ENCODE peak calls at places on chromosomes 2 and 18, in ten cellular contexts. One of them, this sample, is unnamed.
A peak's percentile ranks its signal among the peaks of the same experiment; 100 is the strongest.

GRCh38 chr2:54275541-54275940 is 19.5 kb upstream of the TSPYL6 start:
- DNase-seq in sciatic nerve: no peak
- DNase-seq in NCI-H1436 treated with DMSO at 0.1 percent for 48 hours: no peak
- DNase-seq in aorta: no peak
- DNase-seq in psoas muscle: no peak
- DNase-seq in HFFc6: no peak
- DNase-seq in progenitor cell of endocrine pancreas: no peak
- DNase-seq in stimulated activated CD4-positive, alpha-beta T cell treated with anti-CD3 and anti-CD28 coated beads, Interleukin-2, amount 100 ng/mL, for 24 hours: no peak
- DNase-seq in stimulated activated CD8-positive, alpha-beta memory T cell treated with anti-CD3 and anti-CD28 coated beads, Interleukin-7, amount 100 ng/mL, for 1 hour: no peak
- DNase-seq in T1000: no peak
- DNase-seq in this sample: no peak

GRCh38 chr2:129929321-129930290 is 49.9 kb upstream of the RAB6C start:
- DNase-seq in sciatic nerve: no peak
- DNase-seq in NCI-H1436 treated with DMSO at 0.1 percent for 48 hours: no peak
- DNase-seq in aorta: no peak
- DNase-seq in psoas muscle: peak; percentile 56
- DNase-seq in HFFc6: peak; percentile 87
- DNase-seq in progenitor cell of endocrine pancreas: no peak
- DNase-seq in stimulated activated CD4-positive, alpha-beta T cell treated with anti-CD3 and anti-CD28 coated beads, Interleukin-2, amount 100 ng/mL, for 24 hours: no peak
- DNase-seq in stimulated activated CD8-positive, alpha-beta memory T cell treated with anti-CD3 and anti-CD28 coated beads, Interleukin-7, amount 100 ng/mL, for 1 hour: no peak
- DNase-seq in T1000: no peak
- DNase-seq in this sample: no peak

GRCh38 chr2:39378968-39379367 is 58.1 kb downstream of the MAP4K3 start:
- DNase-seq in sciatic nerve: no peak
- DNase-seq in NCI-H1436 treated with DMSO at 0.1 percent for 48 hours: no peak
- DNase-seq in aorta: no peak
- DNase-seq in psoas muscle: no peak
- DNase-seq in HFFc6: peak; percentile 18
- DNase-seq in progenitor cell of endocrine pancreas: no peak
- DNase-seq in stimulated activated CD4-positive, alpha-beta T cell treated with anti-CD3 and anti-CD28 coated beads, Interleukin-2, amount 100 ng/mL, for 24 hours: no peak
- DNase-seq in stimulated activated CD8-positive, alpha-beta memory T cell treated with anti-CD3 and anti-CD28 coated beads, Interleukin-7, amount 100 ng/mL, for 1 hour: no peak
- DNase-seq in T1000: no peak
- DNase-seq in this sample: no peak

GRCh38 chr18:58748899-58749595 is 77.8 kb downstream of the MALT1 start:
- DNase-seq in sciatic nerve: no peak
- DNase-seq in NCI-H1436 treated with DMSO at 0.1 percent for 48 hours: no peak
- DNase-seq in aorta: no peak
- DNase-seq in psoas muscle: no peak
- DNase-seq in HFFc6: no peak
- DNase-seq in progenitor cell of endocrine pancreas: no peak
- DNase-seq in stimulated activated CD4-positive, alpha-beta T cell treated with anti-CD3 and anti-CD28 coated beads, Interleukin-2, amount 100 ng/mL, for 24 hours: no peak
- DNase-seq in stimulated activated CD8-positive, alpha-beta memory T cell treated with anti-CD3 and anti-CD28 coated beads, Interleukin-7, amount 100 ng/mL, for 1 hour: no peak
- DNase-seq in T1000: no peak
- DNase-seq in this sample: no peak

GRCh38 chr2:173657996-173658717 is 303.5 kb downstream of the CDCA7 start:
- DNase-seq in sciatic nerve: no peak
- DNase-seq in NCI-H1436 treated with DMSO at 0.1 percent for 48 hours: no peak
- DNase-seq in aorta: no peak
- DNase-seq in psoas muscle: peak; percentile 18
- DNase-seq in HFFc6: peak; percentile 89
- DNase-seq in progenitor cell of endocrine pancreas: no peak
- DNase-seq in stimulated activated CD4-positive, alpha-beta T cell treated with anti-CD3 and anti-CD28 coated beads, Interleukin-2, amount 100 ng/mL, for 24 hours: no peak
- DNase-seq in stimulated activated CD8-positive, alpha-beta memory T cell treated with anti-CD3 and anti-CD28 coated beads, Interleukin-7, amount 100 ng/mL, for 1 hour: no peak
- DNase-seq in T1000: peak; percentile 69
- DNase-seq in this sample: no peak

GRCh38 chr2:215749092-215749957 is 264.0 kb downstream of the MREG start:
- DNase-seq in sciatic nerve: peak; percentile 65
- DNase-seq in NCI-H1436 treated with DMSO at 0.1 percent for 48 hours: no peak
- DNase-seq in aorta: peak; percentile 89
- DNase-seq in psoas muscle: peak; percentile 70
- DNase-seq in HFFc6: peak; percentile 75
- DNase-seq in progenitor cell of endocrine pancreas: no peak
- DNase-seq in stimulated activated CD4-positive, alpha-beta T cell treated with anti-CD3 and anti-CD28 coated beads, Interleukin-2, amount 100 ng/mL, for 24 hours: no peak
- DNase-seq in stimulated activated CD8-positive, alpha-beta memory T cell treated with anti-CD3 and anti-CD28 coated beads, Interleukin-7, amount 100 ng/mL, for 1 hour: no peak
- DNase-seq in T1000: no peak
- DNase-seq in this sample: no peak

GRCh38 chr18:72470391-72470790 is 73.8 kb downstream of the CBLN2 start:
- DNase-seq in sciatic nerve: no peak
- DNase-seq in NCI-H1436 treated with DMSO at 0.1 percent for 48 hours: no peak
- DNase-seq in aorta: no peak
- DNase-seq in psoas muscle: no peak
- DNase-seq in HFFc6: no peak
- DNase-seq in progenitor cell of endocrine pancreas: no peak
- DNase-seq in stimulated activated CD4-positive, alpha-beta T cell treated with anti-CD3 and anti-CD28 coated beads, Interleukin-2, amount 100 ng/mL, for 24 hours: no peak
- DNase-seq in stimulated activated CD8-positive, alpha-beta memory T cell treated with anti-CD3 and anti-CD28 coated beads, Interleukin-7, amount 100 ng/mL, for 1 hour: no peak
- DNase-seq in T1000: no peak
- DNase-seq in this sample: no peak

GRCh38 chr2:219099319-219099718 is 38.6 kb upstream of the IHH start:
- DNase-seq in sciatic nerve: no peak
- DNase-seq in NCI-H1436 treated with DMSO at 0.1 percent for 48 hours: no peak
- DNase-seq in aorta: no peak
- DNase-seq in psoas muscle: no peak
- DNase-seq in HFFc6: peak; percentile 86
- DNase-seq in progenitor cell of endocrine pancreas: no peak
- DNase-seq in stimulated activated CD4-positive, alpha-beta T cell treated with anti-CD3 and anti-CD28 coated beads, Interleukin-2, amount 100 ng/mL, for 24 hours: no peak
- DNase-seq in stimulated activated CD8-positive, alpha-beta memory T cell treated with anti-CD3 and anti-CD28 coated beads, Interleukin-7, amount 100 ng/mL, for 1 hour: no peak
- DNase-seq in T1000: no peak
- DNase-seq in this sample: no peak

This sample was measured in NCI-H187.